ENCODE peak calls at places on chromosomes 16 and 17, in four cellular contexts. P is GM12865, D is pancreas, I is HL-60. Y is an unnamed sample.

GRCh38 chr17:57875109-57876022 is 25.5 kb upstream of the MRPS23 start:
- DNase-seq in P (no peak), I (peak), D (peak), Y (peak)

GRCh38 chr17:13694934-13695333 is 93.2 kb upstream of the HS3ST3A1 start:
- DNase-seq in I (no peak), P (no peak), D (no peak), Y (no peak)

GRCh38 chr17:57834146-57834741 is 15.6 kb downstream of the MRPS23 start:
- DNase-seq in P (no peak), I (no peak), D (peak), Y (no peak)

GRCh38 chr17:694239-694638 is 20.4 kb downstream of the VPS53 start:
- DNase-seq in I (no peak), P (no peak), D (no peak), Y (peak)

GRCh38 chr17:7307686-7308624 is 527 bp downstream of the EIF5A start:
- DNase-seq in D (peak), P (peak), I (no peak), Y (peak)

GRCh38 chr17:2580641-2581040 is 12.8 kb upstream of the PAFAH1B1 start:
- DNase-seq in D (no peak), P (no peak), I (no peak), Y (no peak)

GRCh38 chr17:78375401-78376079 is 2.9 kb upstream of the PGS1 start:
- DNase-seq in I (peak), D (no peak), P (no peak), Y (no peak)

GRCh38 chr17:57186231-57187019 is 69.9 kb upstream of the MSI2 start:
- DNase-seq in I (no peak), P (no peak), D (no peak), Y (no peak)

GRCh38 chr17:79420318-79421243 is 190.3 kb downstream of the RBFOX3 start:
- DNase-seq in P (no peak), D (no peak), I (no peak), Y (peak)

GRCh38 chr16:50808929-50809538 is 67.1 kb downstream of the CYLD start:
- DNase-seq in P (no peak), I (no peak), D (no peak), Y (no peak)

GRCh38 chr17:46772879-46773620 is 45.4 kb downstream of the WNT3 start:
- DNase-seq in I (no peak), P (no peak), D (no peak), Y (no peak)

GRCh38 chr17:34613064-34614019 is 34.0 kb downstream of the TMEM132E start:
- DNase-seq in I (no peak), P (no peak), D (no peak), Y (peak)

GRCh38 chr17:15119928-15120327 is 145.2 kb downstream of the PMP22 start:
- DNase-seq in D (no peak), P (no peak), I (no peak), Y (peak)

GRCh38 chr17:82101301-82101715 is 3.3 kb upstream of the FASN start:
- DNase-seq in I (no peak), D (no peak), P (peak), Y (no peak)

GRCh38 chr17:78214706-78215061 is 631 bp downstream of the BIRC5 start:
- DNase-seq in D (no peak), P (no peak), I (no peak), Y (peak)

GRCh38 chr17:28327709-28328108 is 7.6 kb downstream of the IFT20 start:
- DNase-seq in I (no peak), P (no peak), D (no peak), Y (no peak)

GRCh38 chr17:15981646-15982580 is 17.6 kb downstream of the ZSWIM7 start:
- DNase-seq in D (no peak), I (no peak), P (no peak), Y (no peak)

GRCh38 chr17:80007939-80008338 is 27.7 kb downstream of the TBC1D16 start:
- DNase-seq in D (no peak), I (no peak), P (no peak), Y (no peak)

GRCh38 chr17:8757189-8757588 is 1.2 kb downstream of the SPDYE4 start:
- DNase-seq in P (no peak), D (no peak), I (no peak), Y (no peak)

GRCh38 chr17:45022288-45022648 is 29.2 kb downstream of the DCAKD start:
- DNase-seq in I (no peak), D (no peak), P (no peak), Y (no peak)

GRCh38 chr17:27559996-27560481 is 70.9 kb upstream of the LGALS9 start:
- DNase-seq in I (no peak), P (no peak), D (peak), Y (peak)

GRCh38 chr17:12744298-12744697 is 45.0 kb upstream of the ARHGAP44 start:
- DNase-seq in P (no peak), D (no peak), I (no peak), Y (no peak)

GRCh38 chr17:8563024-8563776 is 67.3 kb downstream of the MYH10 start:
- DNase-seq in D (no peak), P (no peak), I (no peak), Y (no peak)

GRCh38 chr16:22373662-22374310 is 633 bp downstream of the CDR2 start:
- DNase-seq in D (peak), I (peak), P (peak), Y (peak)

GRCh38 chr16:87982491-87983415 is 31.5 kb downstream of the BANP start:
- DNase-seq in I (no peak), P (no peak), D (peak), Y (no peak)

GRCh38 chr17:77353684-77354419 is 213.1 kb downstream of the SEC14L1 start:
- DNase-seq in I (no peak), D (no peak), P (no peak), Y (no peak)

GRCh38 chr17:31535581-31535981 is 144.1 kb downstream of the RAB11FIP4 start:
- DNase-seq in P (peak), D (no peak), I (no peak), Y (no peak)

GRCh38 chr17:40822132-40822812 is at the start of gene KRT10:
- DNase-seq in D (no peak), I (no peak), P (no peak), Y (no peak)

GRCh38 chr17:12549499-12549901 is 116.2 kb upstream of the MYOCD start:
- DNase-seq in I (no peak), D (no peak), P (no peak), Y (peak)

GRCh38 chr17:49952209-49952911 is 16.6 kb upstream of the DLX4 start:
- DNase-seq in P (peak), I (peak), D (peak), Y (peak)

GRCh38 chr17:1351967-1352366 is 48.1 kb downstream of the YWHAE start:
- DNase-seq in P (no peak), D (no peak), I (no peak), Y (no peak)

GRCh38 chr17:29352146-29352545 is 38.0 kb upstream of the TAOK1 start:
- DNase-seq in P (no peak), D (no peak), I (no peak), Y (no peak)

GRCh38 chr17:17352836-17353624 is 49.9 kb downstream of the NT5M start:
- DNase-seq in P (no peak), D (no peak), I (no peak), Y (no peak)

GRCh38 chr16:57651344-57652333 is 16.5 kb upstream of the ADGRG3 start:
- DNase-seq in I (no peak), D (no peak), P (peak), Y (no peak)

GRCh38 chr17:72071330-72071729 is 49.5 kb upstream of the SOX9 start:
- DNase-seq in D (no peak), P (no peak), I (no peak), Y (no peak)

GRCh38 chr17:72563952-72564351 is 443.1 kb downstream of the SOX9 start:
- DNase-seq in I (no peak), P (no peak), D (no peak), Y (no peak)

GRCh38 chr16:74439685-74440084 is 18.4 kb upstream of the CLEC18B start:
- DNase-seq in I (no peak), D (no peak), P (no peak), Y (no peak)

GRCh38 chr16:87490091-87490798 is 2.6 kb downstream of the ZCCHC14 start:
- DNase-seq in I (no peak), D (no peak), P (no peak), Y (no peak)

GRCh38 chr17:75877752-75878173 is 618 bp downstream of the TRIM47 start:
- DNase-seq in P (peak), I (peak), D (peak), Y (peak)

GRCh38 chr16:4387769-4388168 is 16.1 kb downstream of the VASN start:
- DNase-seq in I (no peak), P (no peak), D (no peak), Y (no peak)
- H3K4me3 ChIP-seq in I (no peak), P (no peak), D (no peak), Y (no peak)

DNA sequence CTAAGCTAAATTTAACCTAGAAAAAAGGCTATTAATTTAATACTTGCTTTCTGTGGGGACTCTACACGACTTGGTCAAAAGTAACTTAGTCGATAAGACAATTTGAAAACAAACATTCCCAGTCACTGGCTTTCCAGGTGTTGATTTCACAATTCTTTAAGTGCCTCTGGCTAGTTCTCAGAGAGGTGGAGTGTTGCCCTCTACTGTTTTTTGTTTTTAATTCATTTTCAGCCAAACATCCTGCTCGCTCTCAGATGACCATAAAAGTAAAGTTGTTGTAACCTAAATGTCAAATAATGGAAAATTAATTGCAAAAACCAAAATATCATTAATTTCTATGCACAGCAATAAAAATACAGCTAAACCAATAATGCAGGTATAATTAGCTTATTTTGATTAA is 107.1 kb downstream of the MYO1D start:
- DNase-seq in I (no peak), D (no peak), P (no peak), Y (no peak)
- TF ChIP-seq CTCF in I (no peak), D (no peak), P (no peak), Y (no peak)

GRCh38 chr16:49282690-49283375 is 1.2 kb upstream of the CBLN1 start:
- DNase-seq in P (no peak), D (peak), I (no peak), Y (no peak)

GRCh38 chr16:49283376-49284049 is 1.9 kb upstream of the CBLN1 start:
- DNase-seq in I (no peak), P (no peak), D (no peak), Y (no peak)

GRCh38 chr16:49281481-49281842 is at the start of gene CBLN1:
- DNase-seq in P (no peak), D (no peak), I (no peak), Y (no peak)

GRCh38 chr16:49280861-49281331 is 742 bp downstream of the CBLN1 start:
- DNase-seq in P (no peak), D (no peak), I (no peak), Y (no peak)

GRCh38 chr16:49281843-49282642 is 405 bp upstream of the CBLN1 start:
- DNase-seq in D (peak), I (peak), P (peak), Y (peak)
- H3K4me3 ChIP-seq in D (peak), I (no peak), P (peak), Y (no peak)

DNA sequence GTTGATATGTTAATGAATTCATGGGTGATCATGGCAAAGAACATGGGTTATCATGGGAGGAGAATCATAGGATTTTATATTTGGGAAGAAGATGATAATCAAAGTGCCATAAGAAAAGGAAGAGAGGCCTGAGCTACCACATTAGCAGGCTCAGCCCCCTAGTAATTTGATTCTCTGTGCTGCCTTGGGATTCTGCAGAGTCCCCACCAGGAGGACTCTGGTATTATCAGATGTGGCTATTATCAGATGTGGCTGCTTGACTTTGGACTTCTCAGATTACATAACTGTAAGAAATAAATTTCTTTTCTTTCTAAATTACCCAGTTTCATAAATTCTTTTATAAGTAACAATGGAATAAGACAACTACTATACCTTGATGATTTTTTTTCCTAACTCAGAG is 137.6 kb downstream of the ITFG1 start:
- DNase-seq in P (no peak), I (no peak), D (no peak), Y (peak)
- TF ChIP-seq CTCF in P (no peak), I (no peak), D (no peak), Y (peak)

GRCh38 chr16:1331712-1332617 is 1.5 kb upstream of the BAIAP3 start:
- DNase-seq in P (peak), D (peak), I (peak), Y (no peak)
- H3K4me3 ChIP-seq in P (peak), D (no peak), I (no peak), Y (no peak)

DNA sequence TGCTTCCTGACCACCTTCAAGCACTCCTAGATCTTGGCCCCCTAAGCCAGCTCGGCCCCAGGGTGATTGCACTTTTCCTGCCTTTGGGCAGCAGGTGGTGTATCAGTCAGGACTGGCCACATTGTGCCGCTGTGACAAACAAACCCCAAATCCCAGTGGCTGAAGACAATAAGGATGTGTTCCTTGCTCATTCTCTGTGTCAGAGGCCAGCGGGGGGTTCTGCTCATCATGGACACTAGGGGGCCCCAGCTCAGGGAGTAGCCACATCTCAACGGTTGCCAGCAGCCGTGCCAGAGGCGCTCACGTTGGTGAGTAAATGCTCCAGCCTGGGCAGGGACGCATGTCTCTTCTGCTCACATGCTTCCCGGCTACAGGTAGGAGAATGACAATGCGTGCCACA is 60.4 kb downstream of the ZDHHC7 start:
- DNase-seq in P (peak), I (peak), D (no peak), Y (peak)
- TF ChIP-seq CTCF in P (peak), I (peak), D (no peak), Y (peak)

GRCh38 chr17:42457107-42457787 is 1.4 kb upstream of the ATP6V0A1 start:
- DNase-seq in P (peak), D (no peak), I (no peak), Y (no peak)
- H3K4me3 ChIP-seq in P (peak), D (no peak), I (no peak), Y (no peak)

GRCh38 chr16:17129971-17130370 is 340.8 kb downstream of the XYLT1 start:
- DNase-seq in D (no peak), I (no peak), P (no peak), Y (no peak)

GRCh38 chr16:17134586-17134985 is 336.2 kb downstream of the XYLT1 start:
- DNase-seq in P (peak), I (no peak), D (no peak), Y (no peak)

GRCh38 chr16:17133851-17134250 is 336.9 kb downstream of the XYLT1 start:
- DNase-seq in I (no peak), D (no peak), P (no peak), Y (no peak)

GRCh38 chr16:17130733-17131132 is 340.0 kb downstream of the XYLT1 start:
- DNase-seq in P (no peak), I (no peak), D (no peak), Y (no peak)

GRCh38 chr16:17131351-17131750 is 339.4 kb downstream of the XYLT1 start:
- DNase-seq in D (no peak), P (no peak), I (no peak), Y (no peak)
- TF ChIP-seq CTCF in D (no peak), P (no peak), I (no peak), Y (no peak)

GRCh38 chr17:68491864-68492263 is 20.4 kb upstream of the PRKAR1A start:
- DNase-seq in D (peak), P (no peak), I (peak), Y (no peak)
- H3K4me3 ChIP-seq in D (no peak), P (no peak), I (no peak), Y (no peak)

GRCh38 chr16:62253926-62254325 is 217.7 kb upstream of the CDH8 start:
- DNase-seq in I (no peak), D (no peak), P (no peak), Y (peak)

GRCh38 chr16:62261760-62262159 is 225.5 kb upstream of the CDH8 start:
- DNase-seq in D (no peak), P (no peak), I (no peak), Y (no peak)

GRCh38 chr16:62254847-62255246 is 218.6 kb upstream of the CDH8 start:
- DNase-seq in D (no peak), I (no peak), P (no peak), Y (peak)

DNA sequence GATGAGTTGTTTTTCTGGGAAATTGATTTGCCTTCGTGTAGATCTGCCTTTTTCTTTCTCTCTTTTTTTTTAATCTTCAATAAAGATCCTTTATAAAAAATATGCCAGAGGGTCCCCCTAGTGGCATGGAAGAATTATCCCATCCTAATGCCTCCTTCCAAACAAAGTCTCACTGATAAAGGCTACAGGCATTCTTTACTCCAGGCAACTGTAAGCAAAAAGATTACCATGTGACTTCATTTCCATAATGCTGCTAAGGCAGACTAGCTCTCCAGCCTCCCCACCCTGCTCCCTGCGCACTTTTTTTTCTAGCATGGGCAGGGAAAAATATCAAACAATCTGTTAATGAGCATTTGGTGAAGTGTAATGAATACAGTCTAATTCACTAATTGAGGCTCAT is 220.2 kb upstream of the CDH8 start:
- DNase-seq in D (no peak), P (no peak), I (no peak), Y (peak)
- TF ChIP-seq CTCF in D (no peak), P (no peak), I (no peak), Y (peak)